ENCODE peak calls at places on chromosomes 6 and 20, in four cellular contexts. G, F, E and Q are unnamed samples.

GRCh38 chr20:44111712-44112335 is 75.2 kb downstream of the JPH2 start:
- DNase-seq in G (no peak), E (no peak), F (no peak), Q (no peak)

GRCh38 chr20:25120462-25120861 is 38.5 kb upstream of the VSX1 start:
- DNase-seq in F (no peak), G (no peak), E (no peak), Q (no peak)

GRCh38 chr20:51739722-51740249 is 28.4 kb downstream of the ATP9A start:
- DNase-seq in G (no peak), F (no peak), E (no peak), Q (peak)

GRCh38 chr6:88403486-88403885 is 237.3 kb upstream of the CNR1 start:
- DNase-seq in G (no peak), F (no peak), E (no peak), Q (no peak)

GRCh38 chr6:8628063-8628462 is 192.7 kb upstream of the SLC35B3 start:
- DNase-seq in F (no peak), G (no peak), E (no peak), Q (no peak)

GRCh38 chr6:40796280-40797223 is 209.4 kb upstream of the LRFN2 start:
- DNase-seq in G (no peak), F (no peak), E (no peak), Q (no peak)

GRCh38 chr20:17849901-17850673 is 118.5 kb downstream of the SNX5 start:
- DNase-seq in F (no peak), G (peak), E (no peak), Q (no peak)

GRCh38 chr6:105326216-105326615 is 76.7 kb downstream of the PREP start:
- DNase-seq in E (no peak), F (peak), G (peak), Q (no peak)

GRCh38 chr6:52595796-52596130 is 18.9 kb upstream of the TRAM2 start:
- DNase-seq in F (no peak), E (no peak), G (peak), Q (no peak)

GRCh38 chr20:41165001-41165882 is 27.9 kb downstream of the PLCG1 start:
- DNase-seq in E (no peak), F (no peak), G (no peak), Q (no peak)

GRCh38 chr6:110731196-110731595 is 84.1 kb downstream of the CDK19 start:
- DNase-seq in G (no peak), E (no peak), F (no peak), Q (no peak)

GRCh38 chr6:5270093-5270680 is 8.9 kb downstream of the FARS2 start:
- DNase-seq in G (no peak), E (no peak), F (no peak), Q (no peak)